ENCODE peak calls at places on chromosomes 11 and 22, in four cellular contexts. O is fibroblast of mammary gland, A is tibial nerve, W is foreskin fibroblast. Z is an unnamed sample.

GRCh38 chr11:63838150-63838681 is 694 bp upstream of the MARK2 start:
- DNase-seq in A (no peak), W (no peak), O (no peak), Z (no peak)

GRCh38 chr22:40904101-40904500 is 42.2 kb upstream of the DNAJB7 start:
- DNase-seq in W (no peak), O (no peak), A (no peak), Z (no peak)

GRCh38 chr22:49967333-49968241 is 7.0 kb downstream of the PIM3 start:
- DNase-seq in W (peak; percentile 18), A (peak; percentile 61), O (no peak), Z (no peak)

GRCh38 chr22:31055322-31056159 is 25.6 kb upstream of the SMTN start:
- DNase-seq in O (peak; percentile 98), W (peak; percentile 98), A (peak; percentile 77), Z (peak; percentile 85)

GRCh38 chr11:49208006-49208721 is at the start of gene FOLH1:
- DNase-seq in W (no peak), O (peak; percentile 15), A (no peak), Z (no peak)

GRCh38 chr11:102406099-102406498 is 46.5 kb downstream of the TMEM123 start:
- DNase-seq in W (no peak), O (no peak), A (no peak), Z (no peak)

GRCh38 chr11:131464024-131464423 is 93.6 kb downstream of the NTM start:
- DNase-seq in W (no peak), O (no peak), A (no peak), Z (no peak)

GRCh38 chr11:119206512-119207299 is 567 bp downstream of the CBL start:
- DNase-seq in W (no peak), A (no peak), O (peak; percentile 19), Z (no peak)

GRCh38 chr11:27390959-27391326 is 27.9 kb upstream of the CCDC34 start:
- DNase-seq in O (no peak), A (no peak), W (no peak), Z (no peak)

GRCh38 chr11:35412285-35412684 is 7.1 kb downstream of the SLC1A2 start:
- DNase-seq in O (peak; percentile 26), W (no peak), A (no peak), Z (no peak)

GRCh38 chr22:27827586-27828213 is 26.1 kb upstream of the MN1 start:
- DNase-seq in A (no peak), O (no peak), W (no peak), Z (no peak)

GRCh38 chr11:2780850-2781412 is 81.1 kb upstream of the KCNQ1OT1 start:
- DNase-seq in W (no peak), O (no peak), A (peak; percentile 2), Z (no peak)

GRCh38 chr11:1656670-1657069 is 27.1 kb downstream of the KRTAP5-5 start:
- DNase-seq in A (no peak), W (no peak), O (no peak), Z (no peak)

GRCh38 chr11:103729653-103730052 is 306.8 kb upstream of the DDI1 start:
- DNase-seq in O (no peak), A (no peak), W (no peak), Z (no peak)

GRCh38 chr22:39098026-39098425 is 982 bp downstream of the APOBEC3H start:
- DNase-seq in O (no peak), W (no peak), A (no peak), Z (no peak)

GRCh38 chr11:777288-778255 is at the start of gene GATD1:
- DNase-seq in O (peak; percentile 74), A (peak; percentile 82), W (peak; percentile 83), Z (peak; percentile 62)

GRCh38 chr11:15967166-15967565 is 389.2 kb downstream of the SOX6 start:
- DNase-seq in O (peak; percentile 31), W (no peak), A (no peak), Z (no peak)

GRCh38 chr11:121603316-121603715 is 150.5 kb upstream of the SORL1-AS1 start:
- DNase-seq in W (no peak), O (no peak), A (no peak), Z (no peak)

GRCh38 chr11:35786918-35787557 is 124.5 kb downstream of the TRIM44 start:
- DNase-seq in O (peak; percentile 49), W (peak; percentile 69), A (no peak), Z (peak; percentile 20)

GRCh38 chr11:100719362-100719761 is 32.3 kb downstream of the ARHGAP42 start:
- DNase-seq in A (no peak), O (peak; percentile 49), W (no peak), Z (no peak)

GRCh38 chr11:32333335-32333991 is 101.9 kb downstream of the WT1 start:
- DNase-seq in A (peak; percentile 48), O (peak; percentile 48), W (peak; percentile 32), Z (peak; percentile 24)

GRCh38 chr11:44509291-44509690 is 56.2 kb upstream of the CD82 start:
- DNase-seq in W (no peak), A (no peak), O (no peak), Z (no peak)

GRCh38 chr11:19311306-19312030 is 70.7 kb upstream of the E2F8 start:
- DNase-seq in O (peak; percentile 61), A (peak; percentile 66), W (peak; percentile 46), Z (peak; percentile 12)

GRCh38 chr11:13972033-13972910 is 9.7 kb downstream of the SPON1 start:
- DNase-seq in W (no peak), O (peak; percentile 61), A (no peak), Z (no peak)

GRCh38 chr22:20720692-20721408 is 53.1 kb upstream of the SERPIND1 start:
- DNase-seq in A (no peak), O (no peak), W (no peak), Z (no peak)

GRCh38 chr22:46416537-46417267 is 81.2 kb downstream of the TRMU start:
- DNase-seq in A (no peak), O (no peak), W (no peak), Z (no peak)

GRCh38 chr11:108160970-108161566 is 39.7 kb downstream of the ACAT1 start:
- DNase-seq in W (no peak), O (no peak), A (no peak), Z (no peak)

GRCh38 chr22:39721456-39722325 is 151.1 kb downstream of the CACNA1I start:
- DNase-seq in A (no peak), W (no peak), O (no peak), Z (no peak)

GRCh38 chr11:134069426-134069921 is 602 bp downstream of the JAM3 start:
- DNase-seq in W (no peak), A (no peak), O (peak; percentile 12), Z (no peak)

GRCh38 chr11:126416542-126417090 is 61.1 kb downstream of the ST3GAL4 start:
- DNase-seq in O (peak; percentile 74), A (peak; percentile 80), W (peak; percentile 82), Z (peak; percentile 52)

GRCh38 chr11:44596541-44597276 is 31.2 kb downstream of the CD82 start:
- DNase-seq in W (no peak), O (no peak), A (no peak), Z (no peak)

GRCh38 chr11:134579709-134580634 is 167.9 kb upstream of the B3GAT1 start:
- DNase-seq in W (no peak), O (no peak), A (no peak), Z (no peak)

GRCh38 chr11:93082900-93083299 is 113.4 kb downstream of the MTNR1B start:
- DNase-seq in A (no peak), O (no peak), W (no peak), Z (no peak)

GRCh38 chr11:72758690-72759389 is 6.6 kb upstream of the ARAP1 start:
- DNase-seq in O (peak; percentile 90), A (no peak), W (peak; percentile 45), Z (no peak)

GRCh38 chr22:50414476-50415248 is 60.2 kb downstream of the SBF1 start:
- DNase-seq in O (no peak), W (no peak), A (no peak), Z (no peak)

GRCh38 chr22:27699676-27700075 is 101.9 kb downstream of the MN1 start:
- DNase-seq in W (no peak), O (no peak), A (no peak), Z (no peak)

GRCh38 chr11:22169833-22170232 is 23.1 kb upstream of the ANO5 start:
- DNase-seq in W (no peak), A (no peak), O (no peak), Z (no peak)

DNA sequence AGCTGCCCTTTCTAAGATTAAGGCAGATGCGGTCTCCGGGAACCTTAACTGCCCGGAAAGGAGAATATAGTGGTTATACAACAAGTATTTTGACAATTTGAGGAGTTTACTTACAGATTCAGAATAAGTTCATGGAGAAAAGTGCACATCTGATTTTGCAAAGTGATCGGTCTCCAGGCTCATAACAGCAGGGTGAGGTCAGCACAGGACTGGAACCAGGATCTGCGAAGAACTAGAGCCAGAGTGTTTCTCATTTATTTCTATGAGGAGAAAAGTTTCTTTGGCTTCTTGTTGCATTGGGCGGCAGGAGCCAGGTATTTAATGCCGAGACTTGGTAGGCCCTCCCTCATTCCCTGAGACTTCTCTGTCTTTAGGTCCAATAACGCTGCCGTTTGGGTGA is 3.7 kb downstream of the ADAMTS15 start:
- DNase-seq in W (no peak), A (no peak), O (no peak), Z (no peak)
- TF ChIP-seq CTCF in W (no peak), A (no peak), O (no peak), Z (no peak)

GRCh38 chr22:35335936-35336781 is 36.5 kb downstream of the TOM1 start:
- DNase-seq in A (no peak), W (no peak), O (no peak), Z (no peak)
- TF ChIP-seq CTCF in A (no peak), W (no peak), O (no peak), Z (no peak)

GRCh38 chr11:123159146-123159857 is 35.7 kb downstream of the CLMP start:
- DNase-seq in A (no peak), O (no peak), W (no peak), Z (no peak)

GRCh38 chr11:123164732-123165450 is 30.2 kb downstream of the CLMP start:
- DNase-seq in O (no peak), W (no peak), A (no peak), Z (no peak)

GRCh38 chr11:123166095-123166559 is 28.9 kb downstream of the CLMP start:
- DNase-seq in O (peak; percentile 55), A (peak; percentile 35), W (no peak), Z (no peak)

GRCh38 chr11:123161386-123161785 is 33.7 kb downstream of the CLMP start:
- DNase-seq in A (no peak), W (no peak), O (no peak), Z (no peak)

GRCh38 chr11:123163621-123164020 is 31.4 kb downstream of the CLMP start:
- DNase-seq in O (no peak), W (no peak), A (no peak), Z (no peak)
- TF ChIP-seq CTCF in O (peak; percentile 24), W (no peak), A (no peak), Z (no peak)

GRCh38 chr22:22720201-22720723 is 75.8 kb downstream of the GGTLC2 start:
- DNase-seq in O (peak; percentile 79), W (peak; percentile 53), A (no peak), Z (no peak)
- TF ChIP-seq CTCF in O (peak; percentile 63), W (peak; percentile 51), A (no peak), Z (peak; percentile 38)